ENCODE peak calls at places on chromosome 15, in nine cellular contexts. F is heart left ventricle, K is adrenal gland, Q is thyroid gland, H is neural progenitor cell, L is sigmoid colon, P is upper lobe of right lung, O is HCT116, D is MM.1S. R is an unnamed sample.

GRCh38 chr15:36498401-36498800 is 81.0 kb upstream of the CDIN1 start:
- DNase-seq in F (no peak), K (no peak), Q (no peak), H (no peak), L (no peak), P (no peak), O (no peak), D (no peak), R (peak; percentile 24)

GRCh38 chr15:66751579-66751978 is 49.5 kb downstream of the SMAD6 start:
- DNase-seq in F (no peak), K (peak; percentile 44), Q (peak; percentile 68), H (no peak), L (peak; percentile 65), P (peak; percentile 53), O (peak; percentile 72), D (no peak), R (no peak)

GRCh38 chr15:39623550-39623931 is 42.7 kb downstream of the THBS1 start:
- DNase-seq in F (no peak), K (no peak), Q (no peak), H (no peak), L (no peak), P (no peak), O (no peak), D (peak; percentile 91), R (no peak)

GRCh38 chr15:83290236-83290635 is 5.8 kb upstream of the BNC1 start:
- DNase-seq in F (no peak), K (no peak), Q (no peak), H (no peak), L (no peak), P (no peak), O (no peak), D (no peak), R (no peak)

GRCh38 chr15:101242160-101242998 is 9.5 kb downstream of the CHSY1 start:
- DNase-seq in F (no peak), K (no peak), Q (peak; percentile 56), H (no peak), L (no peak), P (no peak), O (no peak), D (peak; percentile 84), R (peak; percentile 52)

GRCh38 chr15:24823473-24823872 is 131.3 kb upstream of the SNRPN start:
- DNase-seq in F (peak; percentile 76), K (no peak), Q (peak; percentile 67), H (peak; percentile 95), L (no peak), P (no peak), O (no peak), D (no peak), R (no peak)

GRCh38 chr15:79310612-79310984 is 314 bp upstream of the TMED3 start:
- DNase-seq in F (no peak), K (no peak), Q (no peak), H (no peak), L (no peak), P (no peak), O (no peak), D (no peak), R (no peak)

GRCh38 chr15:99719096-99719541 is 14.1 kb downstream of the LYSMD4 start:
- DNase-seq in F (no peak), K (no peak), Q (no peak), H (no peak), L (no peak), P (no peak), O (no peak), D (peak; percentile 97), R (no peak)

GRCh38 chr15:93899817-93900216 is 331.5 kb upstream of the MCTP2 start:
- DNase-seq in F (no peak), K (no peak), Q (no peak), H (no peak), L (no peak), P (no peak), O (no peak), D (no peak), R (no peak)

GRCh38 chr15:78060232-78060631 is 17.3 kb downstream of the TBC1D2B start:
- DNase-seq in F (no peak), K (no peak), Q (no peak), H (no peak), L (no peak), P (no peak), O (no peak), D (no peak), R (no peak)

GRCh38 chr15:84616235-84616634 is 15.4 kb downstream of the ZSCAN2 start:
- DNase-seq in F (no peak), K (no peak), Q (no peak), H (no peak), L (peak; percentile 41), P (no peak), O (no peak), D (no peak), R (no peak)

DNA sequence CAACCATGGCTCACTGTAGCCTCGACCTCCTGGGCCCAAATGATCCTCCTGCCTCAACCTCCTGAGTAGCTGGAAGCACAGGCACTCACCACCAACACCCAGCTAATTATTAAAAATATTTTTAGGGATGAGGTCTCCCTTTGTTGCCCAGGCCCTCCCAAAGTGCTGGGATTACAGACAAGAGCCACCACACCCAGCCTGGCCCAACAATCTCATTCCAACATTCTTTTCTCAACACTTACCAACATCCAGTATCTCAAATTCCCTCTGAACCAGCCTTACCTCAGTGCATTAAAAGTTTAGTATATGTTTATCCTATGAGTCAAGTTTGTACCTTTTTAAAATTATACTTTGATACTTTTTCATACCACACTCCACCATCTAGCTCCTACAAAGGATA is 25.0 kb downstream of the ANXA2 start:
- DNase-seq in F (no peak), K (no peak), Q (no peak), H (no peak), L (no peak), P (no peak), O (no peak), D (no peak), R (no peak)
- H3K4me1 ChIP-seq in F (peaks cover 4% of the 10 kb centered on the region), K (peaks cover 58% of the 10 kb centered on the region), Q (peaks cover 94% of the 10 kb centered on the region), H (peaks cover 41% of the 10 kb centered on the region), L (peaks cover 67% of the 10 kb centered on the region), P (peaks cover 61% of the 10 kb centered on the region), O (peaks cover 87% of the 10 kb centered on the region), D (no peaks in the 10 kb centered on the region), R (peaks cover 93% of the 10 kb centered on the region)

GRCh38 chr15:50484781-50485180 is 60.6 kb downstream of the USP8 start:
- DNase-seq in F (no peak), K (no peak), Q (no peak), H (no peak), L (no peak), P (no peak), O (no peak), D (peak; percentile 67), R (no peak)

GRCh38 chr15:50487287-50487686 is 59.2 kb downstream of the USP50 start:
- DNase-seq in F (no peak), K (no peak), Q (no peak), H (no peak), L (no peak), P (no peak), O (no peak), D (no peak), R (no peak)

DNA sequence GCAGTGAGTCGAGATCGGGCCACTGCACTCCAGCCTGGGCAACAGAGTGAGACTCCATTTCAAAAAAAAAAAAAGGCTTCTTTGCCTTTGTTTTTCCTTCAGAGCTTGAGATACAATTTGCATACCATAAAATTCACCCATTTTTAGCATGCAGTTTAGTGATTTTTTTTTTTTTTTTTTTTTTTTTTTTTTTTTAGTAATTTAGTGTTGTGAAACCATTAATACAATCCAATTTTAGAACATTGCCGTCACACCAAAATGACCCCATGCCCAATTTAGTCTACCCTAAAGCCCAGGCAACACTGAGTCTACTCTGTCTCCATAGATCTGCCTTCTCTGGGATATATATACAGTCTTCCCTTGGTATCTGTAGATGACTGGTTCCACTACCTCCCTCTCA is 61.1 kb downstream of the USP50 start:
- DNase-seq in F (no peak), K (no peak), Q (no peak), H (no peak), L (no peak), P (no peak), O (no peak), D (no peak), R (no peak)
- H3K36me3 ChIP-seq in F (peaks cover 56% of the 10 kb centered on the region), K (peaks cover 28% of the 10 kb centered on the region), Q (peaks cover 14% of the 10 kb centered on the region), H (peaks cover 11% of the 10 kb centered on the region), L (peaks cover 17% of the 10 kb centered on the region), P (peaks cover 76% of the 10 kb centered on the region), O (peaks cover 35% of the 10 kb centered on the region), D (no peaks in the 10 kb centered on the region), R (peaks cover 74% of the 10 kb centered on the region)

DNA sequence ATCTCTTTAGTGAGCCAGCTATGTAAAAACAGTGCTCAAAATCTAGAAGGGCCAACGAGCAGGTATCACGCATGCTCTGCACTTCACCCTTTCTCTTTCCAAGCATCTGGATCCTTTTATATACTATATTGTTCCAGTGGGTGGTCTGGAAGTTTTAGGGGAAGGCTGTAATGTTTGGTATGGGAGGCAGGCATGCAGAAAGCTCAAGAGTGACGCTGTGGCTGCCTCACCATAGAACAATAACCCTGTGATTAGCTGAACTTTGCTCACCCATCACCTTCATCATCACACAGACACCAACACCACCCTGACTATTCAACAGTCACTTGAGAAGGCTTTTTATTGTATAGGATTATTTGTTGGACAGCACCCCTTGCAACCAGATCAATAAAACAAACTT is 81.6 kb downstream of the FBN1 start:
- DNase-seq in F (no peak), K (no peak), Q (no peak), H (no peak), L (no peak), P (no peak), O (no peak), D (no peak), R (peak; percentile 54)
- H3K4me1 ChIP-seq in F (peaks cover 5% of the 10 kb centered on the region), K (peaks cover 30% of the 10 kb centered on the region), Q (peaks cover 28% of the 10 kb centered on the region), H (peaks cover 16% of the 10 kb centered on the region), L (peaks cover 27% of the 10 kb centered on the region), P (peaks cover 19% of the 10 kb centered on the region), O (no peaks in the 10 kb centered on the region), D (peaks cover 5% of the 10 kb centered on the region), R (peaks cover 86% of the 10 kb centered on the region)

GRCh38 chr15:85758655-85758978 is 36.1 kb downstream of the KLHL25 start:
- DNase-seq in F (no peak), K (no peak), Q (no peak), H (no peak), L (peak; percentile 51), P (peak; percentile 40), O (no peak), D (no peak), R (no peak)

GRCh38 chr15:85759391-85759790 is 35.3 kb downstream of the KLHL25 start:
- DNase-seq in F (peak; percentile 72), K (no peak), Q (peak; percentile 72), H (no peak), L (peak; percentile 62), P (no peak), O (no peak), D (no peak), R (no peak)

GRCh38 chr15:85761635-85762034 is 33.1 kb downstream of the KLHL25 start:
- DNase-seq in F (no peak), K (no peak), Q (no peak), H (no peak), L (no peak), P (no peak), O (no peak), D (no peak), R (no peak)

GRCh38 chr15:85760531-85761371 is 34.0 kb downstream of the KLHL25 start:
- DNase-seq in F (no peak), K (no peak), Q (no peak), H (no peak), L (no peak), P (no peak), O (no peak), D (no peak), R (no peak)

DNA sequence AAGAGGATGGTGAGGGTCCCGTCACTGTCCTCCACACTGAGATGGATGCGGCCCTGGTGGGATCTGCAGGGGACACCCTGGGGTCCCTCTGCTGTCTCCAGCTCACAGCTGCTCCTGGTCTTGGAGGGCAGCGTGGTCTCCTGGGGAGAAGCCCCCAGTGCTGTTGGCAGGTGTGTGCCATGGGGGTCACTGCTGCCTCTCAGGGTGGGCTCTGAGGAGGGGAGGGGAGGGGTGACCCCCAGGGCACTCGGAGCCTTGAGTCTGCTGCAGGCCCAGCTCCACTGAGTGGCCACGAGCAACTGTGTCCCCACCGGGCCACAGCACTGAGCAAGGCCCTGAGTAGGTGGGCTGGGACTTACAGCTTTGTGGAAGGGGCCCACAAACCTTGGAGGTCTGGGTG is 34.7 kb downstream of the KLHL25 start:
- DNase-seq in F (no peak), K (no peak), Q (no peak), H (no peak), L (peak; percentile 57), P (no peak), O (no peak), D (no peak), R (no peak)
- H3K36me3 ChIP-seq in F (no peaks in the 10 kb centered on the region), K (no peaks in the 10 kb centered on the region), Q (peaks cover 2% of the 10 kb centered on the region), H (no peaks in the 10 kb centered on the region), L (no peaks in the 10 kb centered on the region), P (no peaks in the 10 kb centered on the region), O (no peaks in the 10 kb centered on the region), D (no peaks in the 10 kb centered on the region), R (peaks cover 56% of the 10 kb centered on the region)

R was measured in adipocyte.